ENCODE peak calls at places on chromosomes 12 and 14, in ten cellular contexts. V, M, W, U, Z, I, D, Q, C and Y are unnamed samples.

GRCh38 chr14:55546212-55546874 is 33.7 kb upstream of the KTN1 start:
- DNase-seq in V (no peak), M (no peak), W (no peak), U (no peak), Z (no peak), I (no peak), D (no peak), Q (no peak), C (no peak), Y (no peak)

GRCh38 chr14:78983126-78983525 is 813.0 kb downstream of the NRXN3 start:
- DNase-seq in V (peak; percentile 43), M (no peak), W (peak; percentile 27), U (no peak), Z (peak; percentile 90), I (peak; percentile 61), D (peak; percentile 85), Q (no peak), C (no peak), Y (peak; percentile 77)

GRCh38 chr12:71981149-71981548 is 42.5 kb downstream of the TPH2 start:
- DNase-seq in V (no peak), M (no peak), W (no peak), U (no peak), Z (no peak), I (peak; percentile 20), D (no peak), Q (no peak), C (no peak), Y (peak; percentile 18)

GRCh38 chr12:2179953-2180736 is 127.4 kb downstream of the CACNA1C start:
- DNase-seq in V (peak; percentile 98), M (peak; percentile 88), W (peak; percentile 99), U (peak; percentile 56), Z (peak; percentile 99), I (peak; percentile 83), D (peak; percentile 95), Q (no peak), C (no peak), Y (peak; percentile 92)

GRCh38 chr14:91835197-91835919 is 32.0 kb downstream of the TC2N start:
- DNase-seq in V (no peak), M (no peak), W (no peak), U (no peak), Z (no peak), I (no peak), D (no peak), Q (no peak), C (no peak), Y (no peak)

GRCh38 chr12:750356-751191 is 1.8 kb upstream of the WNK1 start:
- DNase-seq in V (no peak), M (no peak), W (no peak), U (no peak), Z (no peak), I (no peak), D (no peak), Q (no peak), C (no peak), Y (no peak)

GRCh38 chr14:68853749-68854148 is 60.9 kb upstream of the ZFP36L1 start:
- DNase-seq in V (no peak), M (no peak), W (no peak), U (no peak), Z (no peak), I (no peak), D (no peak), Q (no peak), C (no peak), Y (no peak)

GRCh38 chr12:27331299-27331926 is 1.2 kb upstream of the BMAL2 start:
- DNase-seq in V (peak; percentile 86), M (peak; percentile 72), W (peak; percentile 93), U (no peak), Z (peak; percentile 92), I (peak; percentile 96), D (peak; percentile 95), Q (peak; percentile 43), C (peak; percentile 74), Y (peak; percentile 96)

GRCh38 chr12:72267974-72268373 is 4.2 kb upstream of the TRHDE start:
- DNase-seq in V (peak; percentile 68), M (no peak), W (peak; percentile 5), U (no peak), Z (no peak), I (peak; percentile 59), D (no peak), Q (no peak), C (no peak), Y (no peak)

GRCh38 chr12:42070056-42070455 is 74.6 kb downstream of the GXYLT1 start:
- DNase-seq in V (no peak), M (no peak), W (no peak), U (no peak), Z (peak; percentile 14), I (no peak), D (peak; percentile 32), Q (no peak), C (no peak), Y (no peak)

GRCh38 chr12:68450947-68451260 is 118.7 kb upstream of the MDM1 start:
- DNase-seq in V (no peak), M (no peak), W (no peak), U (no peak), Z (no peak), I (no peak), D (no peak), Q (peak; percentile 66), C (no peak), Y (no peak)

GRCh38 chr14:33375781-33376180 is 437.1 kb downstream of the NPAS3 start:
- DNase-seq in V (no peak), M (no peak), W (peak; percentile 14), U (no peak), Z (peak; percentile 7), I (peak; percentile 77), D (peak; percentile 95), Q (no peak), C (no peak), Y (peak; percentile 23)

GRCh38 chr14:66425402-66425801 is 60.8 kb upstream of the CCDC196 start:
- DNase-seq in V (no peak), M (no peak), W (no peak), U (peak; percentile 8), Z (no peak), I (no peak), D (no peak), Q (no peak), C (no peak), Y (no peak)

GRCh38 chr12:107843351-107844311 is 69.1 kb downstream of the ASCL4 start:
- DNase-seq in V (no peak), M (no peak), W (no peak), U (no peak), Z (peak; percentile 7), I (peak; percentile 13), D (peak; percentile 5), Q (no peak), C (no peak), Y (no peak)

GRCh38 chr12:26496170-26496569 is 300.8 kb downstream of the SSPN start:
- DNase-seq in V (no peak), M (no peak), W (peak; percentile 4), U (no peak), Z (peak; percentile 35), I (peak; percentile 24), D (no peak), Q (no peak), C (no peak), Y (peak; percentile 46)

GRCh38 chr14:21086908-21087293 is 11.6 kb downstream of the ZNF219 start:
- DNase-seq in V (no peak), M (no peak), W (no peak), U (no peak), Z (no peak), I (no peak), D (no peak), Q (no peak), C (no peak), Y (no peak)

GRCh38 chr14:104588066-104588857 is 8.7 kb downstream of the C14orf180 start:
- DNase-seq in V (no peak), M (no peak), W (no peak), U (no peak), Z (no peak), I (no peak), D (no peak), Q (no peak), C (no peak), Y (no peak)

GRCh38 chr12:46983959-46984833 is 95.2 kb upstream of the PCED1B start:
- DNase-seq in V (peak; percentile 75), M (peak; percentile 60), W (peak; percentile 71), U (no peak), Z (peak; percentile 81), I (peak; percentile 83), D (no peak), Q (no peak), C (no peak), Y (peak; percentile 78)

GRCh38 chr12:59834659-59835474 is 239.0 kb downstream of the SLC16A7 start:
- DNase-seq in V (peak; percentile 67), M (no peak), W (peak; percentile 56), U (no peak), Z (peak; percentile 62), I (peak; percentile 67), D (peak; percentile 8), Q (no peak), C (peak; percentile 2), Y (peak; percentile 41)

GRCh38 chr12:58540480-58541299 is 379.6 kb downstream of the LRIG3 start:
- DNase-seq in V (peak; percentile 94), M (peak; percentile 91), W (peak; percentile 89), U (peak; percentile 54), Z (peak; percentile 92), I (peak; percentile 95), D (peak; percentile 75), Q (peak; percentile 0), C (no peak), Y (peak; percentile 90)
- H3K4me3 ChIP-seq in V (no peak overlapping the region), M (no peak overlapping the region), W (no peak overlapping the region), U (no peak overlapping the region), Z (no peak overlapping the region), I (no peak overlapping the region), D (no peak overlapping the region), Q (no peak overlapping the region), C (no peak overlapping the region), Y (no peak overlapping the region)

DNA sequence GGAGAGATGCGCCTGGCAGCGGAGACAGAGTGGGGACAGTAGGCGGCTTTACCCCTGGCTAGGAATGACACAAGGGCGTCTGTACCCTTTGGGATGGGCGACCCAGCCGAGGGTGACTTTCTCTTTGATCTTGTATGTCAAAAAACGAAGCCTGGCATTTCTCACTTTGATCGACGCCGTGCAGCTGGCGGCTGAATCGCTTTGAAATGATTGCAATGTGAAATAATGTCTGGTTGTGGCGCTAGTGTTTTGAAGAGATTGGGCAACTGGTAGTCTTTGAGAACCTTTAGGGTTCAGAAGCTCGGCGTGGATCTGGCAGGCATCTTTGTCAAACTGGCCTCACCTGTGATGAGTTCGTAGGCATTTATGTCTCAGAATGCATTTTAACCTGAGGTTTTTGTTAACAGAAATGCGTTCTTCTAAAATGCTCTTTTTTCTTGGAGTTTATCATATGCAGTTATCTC is 992 bp downstream of the ATF1 start:
- DNase-seq in V (peak; percentile 58), M (no peak), W (peak; percentile 45), U (peak; percentile 24), Z (peak; percentile 53), I (peak; percentile 68), D (peak; percentile 16), Q (no peak), C (no peak), Y (peak; percentile 56)
- TF ChIP-seq CTCF in V (no peak), M (no peak), W (no peak), U (no peak), Z (peak; percentile 16), I (no peak), D (no peak), Q (no peak), C (no peak), Y (no peak)

GRCh38 chr12:53601296-53601847 is 24.8 kb downstream of the ATF7 start:
- DNase-seq in V (peak; percentile 28), M (no peak), W (no peak), U (no peak), Z (no peak), I (no peak), D (no peak), Q (no peak), C (no peak), Y (no peak)
- H3K4me3 ChIP-seq in V (no peak overlapping the region), M (no peak overlapping the region), W (no peak overlapping the region), U (peak overlapping the region; percentile 27), Z (no peak overlapping the region), I (no peak overlapping the region), D (no peak overlapping the region), Q (no peak overlapping the region), C (no peak overlapping the region), Y (no peak overlapping the region)

GRCh38 chr14:24273422-24273998 is 2.1 kb upstream of the RABGGTA start:
- DNase-seq in V (no peak), M (no peak), W (no peak), U (no peak), Z (no peak), I (peak; percentile 16), D (no peak), Q (no peak), C (peak; percentile 72), Y (no peak)
- TF ChIP-seq CTCF in V (peak; percentile 1), M (no peak), W (no peak), U (no peak), Z (no peak), I (peak; percentile 22), D (no peak), Q (peak; percentile 18), C (no peak), Y (peak; percentile 17)